ENCODE peak calls at places on chromosome 16, in seven cellular contexts. One of them, this sample, is unnamed.

GRCh38 chr16:4328580-4329353 is 12.9 kb downstream of the GLIS2 start:
- DNase-seq in NCI-H1436: no peak
- DNase-seq in AG10803: no peak
- DNase-seq in astrocyte of the spinal cord: no peak
- DNase-seq in NCI-H1105 treated with DMSO at 0.1 percent for 48 hours: no peak
- DNase-seq in T-helper 1 cell: no peak
- DNase-seq in endodermal cell: no peak
- DNase-seq in this sample: no peak

GRCh38 chr16:734981-735881 is 5.6 kb downstream of the CIAO3 start:
- DNase-seq in NCI-H1436: no peak
- DNase-seq in AG10803: no peak
- DNase-seq in astrocyte of the spinal cord: no peak
- DNase-seq in NCI-H1105 treated with DMSO at 0.1 percent for 48 hours: no peak
- DNase-seq in T-helper 1 cell: no peak
- DNase-seq in endodermal cell: no peak
- DNase-seq in this sample: no peak

GRCh38 chr16:26595199-26595598 is 471.5 kb upstream of the C16orf82 start:
- DNase-seq in NCI-H1436: no peak
- DNase-seq in AG10803: no peak
- DNase-seq in astrocyte of the spinal cord: no peak
- DNase-seq in NCI-H1105 treated with DMSO at 0.1 percent for 48 hours: no peak
- DNase-seq in T-helper 1 cell: no peak
- DNase-seq in endodermal cell: no peak
- DNase-seq in this sample: no peak

GRCh38 chr16:27526169-27526568 is 23.5 kb downstream of the GTF3C1 start:
- DNase-seq in NCI-H1436: no peak
- DNase-seq in AG10803: no peak
- DNase-seq in astrocyte of the spinal cord: no peak
- DNase-seq in NCI-H1105 treated with DMSO at 0.1 percent for 48 hours: peak
- DNase-seq in T-helper 1 cell: no peak
- DNase-seq in endodermal cell: no peak
- DNase-seq in this sample: no peak

GRCh38 chr16:81189100-81189664 is 49.3 kb upstream of the BCO1 start:
- DNase-seq in NCI-H1436: no peak
- DNase-seq in AG10803: peak
- DNase-seq in astrocyte of the spinal cord: no peak
- DNase-seq in NCI-H1105 treated with DMSO at 0.1 percent for 48 hours: no peak
- DNase-seq in T-helper 1 cell: no peak
- DNase-seq in endodermal cell: no peak
- DNase-seq in this sample: no peak

GRCh38 chr16:68978303-68978954 is 127.0 kb upstream of the HAS3 start:
- DNase-seq in NCI-H1436: no peak
- DNase-seq in AG10803: no peak
- DNase-seq in astrocyte of the spinal cord: no peak
- DNase-seq in NCI-H1105 treated with DMSO at 0.1 percent for 48 hours: no peak
- DNase-seq in T-helper 1 cell: no peak
- DNase-seq in endodermal cell: no peak
- DNase-seq in this sample: peak

GRCh38 chr16:51615141-51615540 is 464.1 kb upstream of the SALL1 start:
- DNase-seq in NCI-H1436: no peak
- DNase-seq in AG10803: no peak
- DNase-seq in astrocyte of the spinal cord: no peak
- DNase-seq in NCI-H1105 treated with DMSO at 0.1 percent for 48 hours: no peak
- DNase-seq in T-helper 1 cell: no peak
- DNase-seq in endodermal cell: no peak
- DNase-seq in this sample: no peak

GRCh38 chr16:83530293-83530692 is 277.5 kb upstream of the HSBP1 start:
- DNase-seq in NCI-H1436: no peak
- DNase-seq in AG10803: peak
- DNase-seq in astrocyte of the spinal cord: no peak
- DNase-seq in NCI-H1105 treated with DMSO at 0.1 percent for 48 hours: no peak
- DNase-seq in T-helper 1 cell: no peak
- DNase-seq in endodermal cell: no peak
- DNase-seq in this sample: no peak

GRCh38 chr16:7345423-7345822 is 12.8 kb downstream of the RBFOX1 start:
- DNase-seq in NCI-H1436: no peak
- DNase-seq in AG10803: no peak
- DNase-seq in astrocyte of the spinal cord: no peak
- DNase-seq in NCI-H1105 treated with DMSO at 0.1 percent for 48 hours: peak
- DNase-seq in T-helper 1 cell: no peak
- DNase-seq in endodermal cell: no peak
- DNase-seq in this sample: no peak

This sample was measured in renal cortical epithelial cell.